ENCODE peak calls at places on chromosomes 4 and X, in ten cellular contexts. F is aorta; X is M059J; H is CD4-positive, CD25-positive, alpha-beta regulatory T cell; S is GM12891; M is SK-N-SH; L is occipital lobe; Z is activated CD8-positive, alpha-beta T cell treated with anti-CD3 and anti-CD28 coated beads, Interleukin-2, amount 10 ng/mL, durations not matched to agents 7 days and 5 days; A is HuH-7; P is SW480. I is an unnamed sample.

GRCh38 chr4:167114416-167114971 is 119.8 kb downstream of the SPOCK3 start:
- DNase-seq in L (no peak), H (no peak), S (no peak), Z (no peak), P (no peak), A (no peak), M (no peak), X (peak), F (no peak), I (no peak)

GRCh38 chrX:77442728-77443127 is 4.5 kb upstream of the FGF16 start:
- DNase-seq in A (no peak), M (no peak), H (no peak), S (no peak), X (peak), P (peak), L (no peak), F (no peak), Z (no peak), I (no peak)

GRCh38 chr4:95156452-95156765 is 392.4 kb downstream of the UNC5C start:
- DNase-seq in X (no peak), S (no peak), F (no peak), L (no peak), Z (no peak), A (no peak), M (no peak), H (no peak), P (no peak), I (no peak)

GRCh38 chrX:40008841-40009461 is 88.8 kb downstream of the BCOR start:
- DNase-seq in L (no peak), F (peak), M (peak), A (no peak), P (no peak), X (peak), Z (peak), H (no peak), S (no peak), I (no peak)

GRCh38 chrX:134368140-134368539 is 91.8 kb upstream of the HPRT1 start:
- DNase-seq in P (no peak), F (no peak), A (no peak), X (no peak), S (no peak), L (no peak), Z (no peak), M (no peak), H (no peak), I (no peak)

GRCh38 chr4:45033676-45034410 is 307.5 kb upstream of the GNPDA2 start:
- DNase-seq in A (no peak), P (no peak), L (no peak), F (no peak), Z (no peak), M (no peak), S (no peak), H (no peak), X (no peak), I (no peak)

GRCh38 chrX:154321624-154322023 is 26.0 kb downstream of the TKTL1 start:
- DNase-seq in M (no peak), Z (no peak), F (no peak), X (peak), L (no peak), S (no peak), P (no peak), H (no peak), A (peak), I (no peak)

GRCh38 chr4:185470503-185471195 is 884 bp downstream of the CCDC110 start:
- DNase-seq in M (peak), P (peak), F (peak), X (peak), L (peak), Z (no peak), A (peak), H (peak), S (no peak), I (no peak)

GRCh38 chrX:107675823-107676555 is 47.7 kb downstream of the PRPS1 start:
- DNase-seq in Z (no peak), F (no peak), L (no peak), M (no peak), P (no peak), S (no peak), H (peak), A (no peak), X (peak), I (no peak)

GRCh38 chr4:154711522-154711921 is 32.3 kb upstream of the LRAT start:
- DNase-seq in S (no peak), A (no peak), P (no peak), X (no peak), F (no peak), L (no peak), H (no peak), M (no peak), Z (no peak), I (no peak)

GRCh38 chr4:148399004-148399403 is 43.2 kb downstream of the NR3C2 start:
- DNase-seq in Z (no peak), F (no peak), H (no peak), M (no peak), X (no peak), S (no peak), A (no peak), P (no peak), L (no peak), I (no peak)

GRCh38 chrX:120380699-120381098 is 18.8 kb downstream of the ATP1B4 start:
- DNase-seq in S (no peak), P (peak), H (peak), Z (peak), F (no peak), L (no peak), A (peak), M (no peak), X (peak), I (peak)

GRCh38 chr4:181971973-181972372 is 271.2 kb upstream of the TENM3 start:
- DNase-seq in F (no peak), H (no peak), M (no peak), X (peak), Z (no peak), P (no peak), S (no peak), L (no peak), A (no peak), I (no peak)

GRCh38 chr4:81648576-81649272 is 177.0 kb upstream of the RASGEF1B start:
- DNase-seq in L (no peak), F (no peak), S (peak), X (no peak), H (no peak), M (no peak), Z (peak), P (no peak), A (no peak), I (peak)

GRCh38 chr4:123616970-123617392 is 220.4 kb downstream of the SPRY1 start:
- DNase-seq in A (no peak), L (peak), X (peak), M (peak), S (no peak), Z (peak), P (no peak), H (peak), F (no peak), I (peak)

GRCh38 chrX:123835661-123836371 is 24.0 kb upstream of the XIAP start:
- DNase-seq in Z (no peak), S (no peak), X (peak), M (no peak), A (no peak), H (no peak), L (no peak), F (no peak), P (peak), I (no peak)

GRCh38 chr4:174714393-174715211 is 114.4 kb downstream of the GLRA3 start:
- DNase-seq in A (peak), F (no peak), X (peak), Z (peak), H (no peak), S (peak), P (peak), M (peak), L (no peak), I (peak)

GRCh38 chr4:12723849-12724447 is 760.2 kb downstream of the RAB28 start:
- DNase-seq in A (no peak), F (no peak), P (no peak), L (no peak), X (no peak), H (no peak), M (no peak), S (no peak), Z (no peak), I (no peak)

GRCh38 chr4:76199664-76200211 is 13.9 kb downstream of the SCARB2 start:
- DNase-seq in X (peak), P (no peak), M (no peak), S (no peak), A (no peak), F (no peak), H (no peak), Z (no peak), L (peak), I (no peak)

GRCh38 chr4:79492148-79492547 is 84.1 kb upstream of the GK2 start:
- DNase-seq in A (no peak), M (no peak), S (no peak), F (no peak), X (peak), Z (no peak), P (no peak), H (no peak), L (no peak), I (no peak)

GRCh38 chrX:136999021-136999420 is 34.8 kb downstream of the GPR101 start:
- DNase-seq in X (peak), L (no peak), S (no peak), M (no peak), A (no peak), F (no peak), H (no peak), Z (no peak), P (no peak), I (no peak)

GRCh38 chr4:98514930-98515809 is 143.2 kb downstream of the TSPAN5 start:
- DNase-seq in P (no peak), H (no peak), A (no peak), S (no peak), X (no peak), F (no peak), Z (no peak), M (peak), L (no peak), I (no peak)

GRCh38 chr4:103204114-103204513 is 6.0 kb upstream of the CENPE start:
- DNase-seq in H (no peak), L (no peak), M (peak), F (no peak), Z (no peak), X (peak), P (peak), S (no peak), A (no peak), I (no peak)

GRCh38 chr4:7276538-7276937 is 84.2 kb downstream of the SORCS2 start:
- DNase-seq in L (no peak), Z (no peak), A (no peak), F (no peak), S (no peak), H (no peak), P (no peak), X (no peak), M (no peak), I (no peak)

GRCh38 chr4:150217192-150217591 is 138.9 kb downstream of the DCLK2 start:
- DNase-seq in S (no peak), L (no peak), H (no peak), X (peak), F (no peak), P (no peak), M (no peak), Z (no peak), A (no peak), I (no peak)

GRCh38 chrX:107355533-107355932 is 93.9 kb upstream of the FRMPD3 start:
- DNase-seq in H (no peak), Z (no peak), F (no peak), P (no peak), M (no peak), X (no peak), L (no peak), A (no peak), S (no peak), I (no peak)